ENCODE peak calls at places on chromosomes 6 and 20, in nine cellular contexts. One of them, this sample, is unnamed.

GRCh38 chr6:128124713-128125112 is 223.9 kb upstream of the THEMIS start:
- DNase-seq in GM12865: no peak
- DNase-seq in K562: no peak
- DNase-seq in astrocyte: peak
- DNase-seq in NB4: no peak
- DNase-seq in lower leg skin: no peak
- DNase-seq in GM23338: no peak
- DNase-seq in cardiac muscle cell: no peak
- DNase-seq in neural progenitor cell: no peak
- DNase-seq in this sample: peak

GRCh38 chr6:4491501-4492260 is 284.5 kb upstream of the CDYL start:
- DNase-seq in GM12865: no peak
- DNase-seq in K562: no peak
- DNase-seq in astrocyte: no peak
- DNase-seq in NB4: peak
- DNase-seq in lower leg skin: no peak
- DNase-seq in GM23338: no peak
- DNase-seq in cardiac muscle cell: no peak
- DNase-seq in neural progenitor cell: no peak
- DNase-seq in this sample: no peak

GRCh38 chr6:142569676-142570075 is 267.9 kb downstream of the ADGRG6 start:
- DNase-seq in GM12865: peak
- DNase-seq in K562: no peak
- DNase-seq in astrocyte: peak
- DNase-seq in NB4: no peak
- DNase-seq in lower leg skin: no peak
- DNase-seq in GM23338: peak
- DNase-seq in cardiac muscle cell: peak
- DNase-seq in neural progenitor cell: no peak
- DNase-seq in this sample: peak

GRCh38 chr6:37538107-37538506 is 38.4 kb upstream of the CCDC167 start:
- DNase-seq in GM12865: peak
- DNase-seq in K562: peak
- DNase-seq in astrocyte: no peak
- DNase-seq in NB4: peak
- DNase-seq in lower leg skin: no peak
- DNase-seq in GM23338: peak
- DNase-seq in cardiac muscle cell: no peak
- DNase-seq in neural progenitor cell: no peak
- DNase-seq in this sample: no peak

GRCh38 chr20:8855315-8855714 is 213.6 kb upstream of the PLCB4 start:
- DNase-seq in GM12865: no peak
- DNase-seq in K562: no peak
- DNase-seq in astrocyte: peak
- DNase-seq in NB4: no peak
- DNase-seq in lower leg skin: peak
- DNase-seq in GM23338: no peak
- DNase-seq in cardiac muscle cell: no peak
- DNase-seq in neural progenitor cell: no peak
- DNase-seq in this sample: peak

GRCh38 chr20:51529027-51529749 is 13.3 kb downstream of the NFATC2 start:
- DNase-seq in GM12865: peak
- DNase-seq in K562: peak
- DNase-seq in astrocyte: peak
- DNase-seq in NB4: no peak
- DNase-seq in lower leg skin: no peak
- DNase-seq in GM23338: no peak
- DNase-seq in cardiac muscle cell: peak
- DNase-seq in neural progenitor cell: no peak
- DNase-seq in this sample: peak

GRCh38 chr6:7587631-7588100 is 2.3 kb upstream of the SNRNP48 start:
- DNase-seq in GM12865: no peak
- DNase-seq in K562: peak
- DNase-seq in astrocyte: peak
- DNase-seq in NB4: no peak
- DNase-seq in lower leg skin: no peak
- DNase-seq in GM23338: no peak
- DNase-seq in cardiac muscle cell: no peak
- DNase-seq in neural progenitor cell: no peak
- DNase-seq in this sample: peak

GRCh38 chr6:42281016-42281533 is 63.4 kb upstream of the MRPS10 start:
- DNase-seq in GM12865: no peak
- DNase-seq in K562: no peak
- DNase-seq in astrocyte: no peak
- DNase-seq in NB4: no peak
- DNase-seq in lower leg skin: no peak
- DNase-seq in GM23338: no peak
- DNase-seq in cardiac muscle cell: no peak
- DNase-seq in neural progenitor cell: no peak
- DNase-seq in this sample: no peak

GRCh38 chr6:165725201-165725600 is 62.2 kb upstream of the PDE10A start:
- DNase-seq in GM12865: no peak
- DNase-seq in K562: no peak
- DNase-seq in astrocyte: no peak
- DNase-seq in NB4: peak
- DNase-seq in lower leg skin: no peak
- DNase-seq in GM23338: peak
- DNase-seq in cardiac muscle cell: no peak
- DNase-seq in neural progenitor cell: no peak
- DNase-seq in this sample: no peak

GRCh38 chr20:45646898-45647297 is 15.8 kb upstream of the WFDC9 start:
- DNase-seq in GM12865: no peak
- DNase-seq in K562: no peak
- DNase-seq in astrocyte: no peak
- DNase-seq in NB4: no peak
- DNase-seq in lower leg skin: no peak
- DNase-seq in GM23338: no peak
- DNase-seq in cardiac muscle cell: no peak
- DNase-seq in neural progenitor cell: no peak
- DNase-seq in this sample: no peak

GRCh38 chr20:33119725-33120720 is 40.6 kb downstream of the BPIFB4 start:
- DNase-seq in GM12865: peak
- DNase-seq in K562: no peak
- DNase-seq in astrocyte: no peak
- DNase-seq in NB4: no peak
- DNase-seq in lower leg skin: no peak
- DNase-seq in GM23338: no peak
- DNase-seq in cardiac muscle cell: no peak
- DNase-seq in neural progenitor cell: no peak
- DNase-seq in this sample: no peak

GRCh38 chr6:114342826-114343781 is at the start of gene HS3ST5:
- DNase-seq in GM12865: peak
- DNase-seq in K562: no peak
- DNase-seq in astrocyte: peak
- DNase-seq in NB4: no peak
- DNase-seq in lower leg skin: no peak
- DNase-seq in GM23338: peak
- DNase-seq in cardiac muscle cell: peak
- DNase-seq in neural progenitor cell: peak
- DNase-seq in this sample: no peak

GRCh38 chr20:53769041-53769440 is 175.4 kb upstream of the ZNF217 start:
- DNase-seq in GM12865: no peak
- DNase-seq in K562: no peak
- DNase-seq in astrocyte: no peak
- DNase-seq in NB4: no peak
- DNase-seq in lower leg skin: no peak
- DNase-seq in GM23338: peak
- DNase-seq in cardiac muscle cell: no peak
- DNase-seq in neural progenitor cell: no peak
- DNase-seq in this sample: no peak

GRCh38 chr6:37299990-37300389 is 42.0 kb upstream of the TMEM217 start:
- DNase-seq in GM12865: no peak
- DNase-seq in K562: no peak
- DNase-seq in astrocyte: no peak
- DNase-seq in NB4: no peak
- DNase-seq in lower leg skin: no peak
- DNase-seq in GM23338: no peak
- DNase-seq in cardiac muscle cell: no peak
- DNase-seq in neural progenitor cell: no peak
- DNase-seq in this sample: no peak

GRCh38 chr6:157035576-157035975 is 258.4 kb downstream of the ARID1B start:
- DNase-seq in GM12865: no peak
- DNase-seq in K562: no peak
- DNase-seq in astrocyte: no peak
- DNase-seq in NB4: no peak
- DNase-seq in lower leg skin: no peak
- DNase-seq in GM23338: no peak
- DNase-seq in cardiac muscle cell: no peak
- DNase-seq in neural progenitor cell: no peak
- DNase-seq in this sample: no peak

GRCh38 chr6:157033428-157034140 is 256.4 kb downstream of the ARID1B start:
- DNase-seq in GM12865: no peak
- DNase-seq in K562: no peak
- DNase-seq in astrocyte: no peak
- DNase-seq in NB4: no peak
- DNase-seq in lower leg skin: no peak
- DNase-seq in GM23338: no peak
- DNase-seq in cardiac muscle cell: no peak
- DNase-seq in neural progenitor cell: no peak
- DNase-seq in this sample: no peak

GRCh38 chr6:157030756-157031155 is 253.6 kb downstream of the ARID1B start:
- DNase-seq in GM12865: no peak
- DNase-seq in K562: no peak
- DNase-seq in astrocyte: no peak
- DNase-seq in NB4: no peak
- DNase-seq in lower leg skin: no peak
- DNase-seq in GM23338: no peak
- DNase-seq in cardiac muscle cell: no peak
- DNase-seq in neural progenitor cell: no peak
- DNase-seq in this sample: no peak

GRCh38 chr6:157034433-157035230 is 257.5 kb downstream of the ARID1B start:
- DNase-seq in GM12865: peak
- DNase-seq in K562: peak
- DNase-seq in astrocyte: peak
- DNase-seq in NB4: peak
- DNase-seq in lower leg skin: no peak
- DNase-seq in GM23338: peak
- DNase-seq in cardiac muscle cell: peak
- DNase-seq in neural progenitor cell: peak
- DNase-seq in this sample: peak

GRCh38 chr6:157032923-157033322 is 255.7 kb downstream of the ARID1B start:
- DNase-seq in GM12865: no peak
- DNase-seq in K562: no peak
- DNase-seq in astrocyte: no peak
- DNase-seq in NB4: no peak
- DNase-seq in lower leg skin: no peak
- DNase-seq in GM23338: no peak
- DNase-seq in cardiac muscle cell: no peak
- DNase-seq in neural progenitor cell: no peak
- DNase-seq in this sample: no peak
- H3K4me3 ChIP-seq in GM12865: peak
- H3K4me3 ChIP-seq in K562: no peak
- H3K4me3 ChIP-seq in astrocyte: peak
- H3K4me3 ChIP-seq in NB4: no peak
- H3K4me3 ChIP-seq in lower leg skin: no peak
- H3K4me3 ChIP-seq in GM23338: no peak
- H3K4me3 ChIP-seq in cardiac muscle cell: no peak
- H3K4me3 ChIP-seq in neural progenitor cell: no peak
- H3K4me3 ChIP-seq in this sample: peak

DNA sequence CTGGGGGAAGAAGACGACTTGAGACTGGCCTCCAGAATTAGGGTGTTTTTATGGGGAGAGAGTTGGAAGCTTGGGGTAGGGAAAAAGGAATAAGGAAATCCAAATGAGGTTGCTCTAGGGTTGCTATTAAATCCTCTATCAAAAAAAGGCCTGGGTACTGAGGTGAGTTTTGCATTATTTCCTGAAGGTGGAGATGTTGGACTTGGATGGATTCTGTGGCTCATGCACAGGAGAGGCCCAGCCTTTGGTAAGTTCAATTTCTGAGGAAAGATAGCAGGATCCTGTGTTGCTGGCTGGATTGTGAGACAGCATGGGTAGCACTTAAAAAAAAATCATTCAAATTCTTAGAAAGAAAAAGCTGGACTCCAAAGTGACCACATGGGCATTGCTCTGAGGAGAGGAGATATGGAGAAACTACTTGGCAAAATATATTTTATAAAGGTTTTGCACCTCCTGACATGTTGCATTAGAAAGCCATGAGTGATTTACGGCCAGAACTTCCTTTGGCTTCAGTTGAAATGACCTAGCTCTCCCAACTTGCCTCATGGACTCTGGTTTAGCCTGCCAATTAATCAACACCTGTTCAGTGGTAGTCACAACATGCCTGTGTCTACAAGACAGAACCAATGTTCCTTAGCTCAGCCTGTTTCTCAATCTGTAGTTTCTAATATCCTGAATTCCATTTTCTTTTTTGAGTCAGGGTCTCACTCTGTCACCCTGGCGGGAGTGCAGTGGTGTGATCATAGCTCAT is 152.1 kb upstream of the RALGAPA2 start:
- DNase-seq in GM12865: no peak
- DNase-seq in K562: no peak
- DNase-seq in astrocyte: no peak
- DNase-seq in NB4: peak
- DNase-seq in lower leg skin: no peak
- DNase-seq in GM23338: peak
- DNase-seq in cardiac muscle cell: peak
- DNase-seq in neural progenitor cell: peak
- DNase-seq in this sample: peak
- TF ChIP-seq CTCF in GM12865: no peak
- TF ChIP-seq CTCF in K562: peak
- TF ChIP-seq CTCF in astrocyte: no peak
- TF ChIP-seq CTCF in NB4: peak
- TF ChIP-seq CTCF in lower leg skin: no peak
- TF ChIP-seq CTCF in GM23338: peak
- TF ChIP-seq CTCF in cardiac muscle cell: no peak
- TF ChIP-seq CTCF in neural progenitor cell: peak
- TF ChIP-seq CTCF in this sample: peak

GRCh38 chr6:3231213-3232016 is 4.0 kb upstream of the TUBB2B start:
- DNase-seq in GM12865: no peak
- DNase-seq in K562: no peak
- DNase-seq in astrocyte: peak
- DNase-seq in NB4: no peak
- DNase-seq in lower leg skin: peak
- DNase-seq in GM23338: peak
- DNase-seq in cardiac muscle cell: peak
- DNase-seq in neural progenitor cell: peak
- DNase-seq in this sample: peak
- H3K4me3 ChIP-seq in GM12865: no peak
- H3K4me3 ChIP-seq in K562: no peak
- H3K4me3 ChIP-seq in astrocyte: peak
- H3K4me3 ChIP-seq in NB4: no peak
- H3K4me3 ChIP-seq in lower leg skin: peak
- H3K4me3 ChIP-seq in GM23338: peak
- H3K4me3 ChIP-seq in cardiac muscle cell: peak
- H3K4me3 ChIP-seq in neural progenitor cell: peak
- H3K4me3 ChIP-seq in this sample: peak

DNA sequence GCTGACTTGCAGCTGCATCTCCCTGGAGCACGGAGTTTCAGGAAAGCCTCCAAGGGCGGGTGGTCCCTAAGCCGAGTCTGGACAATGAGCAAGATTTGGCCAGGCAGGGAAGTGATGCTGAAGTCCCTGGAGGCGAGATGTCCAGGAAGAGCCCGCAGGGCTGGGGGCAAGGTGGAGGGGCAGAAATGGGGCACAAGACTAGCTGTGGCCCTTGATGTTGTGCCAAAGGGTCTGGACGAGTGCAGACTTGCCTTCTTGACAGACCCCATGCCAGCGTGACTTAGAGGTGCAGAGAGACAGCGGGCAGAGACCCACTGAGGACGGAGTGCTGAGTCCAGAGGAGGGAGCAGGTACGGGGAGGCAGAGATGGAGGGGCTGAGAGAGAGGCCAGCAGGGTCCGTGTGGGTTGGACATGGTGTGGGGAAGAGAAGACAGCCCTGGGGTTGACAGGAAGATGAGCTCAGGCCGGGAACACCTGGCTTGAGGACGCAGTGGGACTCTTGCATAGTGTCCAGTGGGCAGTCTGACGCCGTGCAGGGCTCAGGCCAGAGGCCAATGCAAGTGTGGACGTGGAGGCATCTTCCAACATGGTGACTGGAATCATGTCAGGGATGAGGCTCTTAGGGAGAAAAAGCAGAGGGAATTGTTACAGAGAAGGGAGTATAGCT is 8.7 kb downstream of the UNC93A start:
- DNase-seq in GM12865: no peak
- DNase-seq in K562: no peak
- DNase-seq in astrocyte: no peak
- DNase-seq in NB4: no peak
- DNase-seq in lower leg skin: no peak
- DNase-seq in GM23338: no peak
- DNase-seq in cardiac muscle cell: no peak
- DNase-seq in neural progenitor cell: no peak
- DNase-seq in this sample: no peak
- TF ChIP-seq CTCF in GM12865: no peak
- TF ChIP-seq CTCF in K562: no peak
- TF ChIP-seq CTCF in astrocyte: no peak
- TF ChIP-seq CTCF in NB4: no peak
- TF ChIP-seq CTCF in lower leg skin: no peak
- TF ChIP-seq CTCF in GM23338: no peak
- TF ChIP-seq CTCF in cardiac muscle cell: no peak
- TF ChIP-seq CTCF in neural progenitor cell: no peak
- TF ChIP-seq CTCF in this sample: no peak

This sample was measured in AG10803.